ENCODE peak calls at places on chromosomes 13 and 19, in seven cellular contexts. U, H, J, N, S, E and X are unnamed samples.

GRCh38 chr13:79782541-79783216 is 301.7 kb downstream of the NDFIP2 start:
- DNase-seq in U (no peak), H (no peak), J (peak), N (no peak), S (peak), E (no peak), X (peak)

GRCh38 chr13:114109646-114110045 is 22.8 kb downstream of the RASA3 start:
- DNase-seq in U (no peak), H (no peak), J (no peak), N (no peak), S (peak), E (no peak), X (no peak)

GRCh38 chr13:75550159-75550567 is 572 bp downstream of the UCHL3 start:
- DNase-seq in U (peak), H (no peak), J (no peak), N (peak), S (peak), E (peak), X (peak)

GRCh38 chr19:47699360-47699917 is 13.8 kb upstream of the EHD2 start:
- DNase-seq in U (peak), H (no peak), J (no peak), N (no peak), S (peak), E (peak), X (peak)

GRCh38 chr19:29268721-29269483 is 56.0 kb upstream of the UQCRFS1 start:
- DNase-seq in U (no peak), H (no peak), J (no peak), N (no peak), S (no peak), E (no peak), X (no peak)

GRCh38 chr13:37418490-37418889 is 180.1 kb downstream of the POSTN start:
- DNase-seq in U (no peak), H (no peak), J (no peak), N (no peak), S (no peak), E (no peak), X (no peak)

GRCh38 chr13:29449726-29450125 is 145.8 kb downstream of the SLC7A1 start:
- DNase-seq in U (no peak), H (no peak), J (no peak), N (no peak), S (no peak), E (no peak), X (no peak)

GRCh38 chr19:38683393-38684077 is 36.1 kb downstream of the ACTN4 start:
- DNase-seq in U (peak), H (no peak), J (peak), N (peak), S (no peak), E (peak), X (peak)

GRCh38 chr19:52991484-52991883 is 22.2 kb upstream of the ERVV-1 start:
- DNase-seq in U (no peak), H (no peak), J (no peak), N (no peak), S (no peak), E (peak), X (no peak)

GRCh38 chr19:16628183-16628983 is at the start of gene MED26:
- DNase-seq in U (peak), H (peak), J (peak), N (peak), S (peak), E (peak), X (peak)

GRCh38 chr13:50167967-50168366 is 152.7 kb downstream of the KCNRG start:
- DNase-seq in U (no peak), H (no peak), J (no peak), N (no peak), S (no peak), E (no peak), X (no peak)

GRCh38 chr13:85601526-85601925 is 197.7 kb downstream of the SLITRK6 start:
- DNase-seq in U (no peak), H (no peak), J (no peak), N (no peak), S (no peak), E (no peak), X (no peak)

GRCh38 chr13:41457589-41458186 is 338 bp downstream of the RGCC start:
- DNase-seq in U (peak), H (no peak), J (no peak), N (no peak), S (peak), E (no peak), X (no peak)

GRCh38 chr19:56840452-56841193 is at the start of the genes PEG3 and ZIM2:
- DNase-seq in U (no peak), H (no peak), J (no peak), N (no peak), S (peak), E (no peak), X (peak)

GRCh38 chr13:102721800-102722231 is 27.0 kb upstream of the METTL21C start:
- DNase-seq in U (no peak), H (no peak), J (no peak), N (no peak), S (no peak), E (no peak), X (no peak)

GRCh38 chr13:111908391-111908790 is 158.6 kb upstream of the SOX1 start:
- DNase-seq in U (no peak), H (no peak), J (no peak), N (no peak), S (no peak), E (no peak), X (no peak)

GRCh38 chr19:18282788-18283141 is 1.3 kb upstream of the JUND start:
- DNase-seq in U (peak), H (no peak), J (no peak), N (no peak), S (no peak), E (no peak), X (peak)
- TF ChIP-seq JUND in U (no peak), H (no peak), J (no peak), N (no peak), S (no peak), E (no peak), X (no peak)

GRCh38 chr13:110447058-110447511 is 114.4 kb downstream of the RAB20 start:
- DNase-seq in U (no peak), H (peak), J (no peak), N (no peak), S (no peak), E (peak), X (peak)
- TF ChIP-seq JUND in U (no peak), H (no peak), J (no peak), N (no peak), S (no peak), E (no peak), X (no peak)

GRCh38 chr13:43136940-43137574 is 113.7 kb downstream of the DNAJC15 start:
- DNase-seq in U (no peak), H (no peak), J (no peak), N (no peak), S (peak), E (no peak), X (peak)
- TF ChIP-seq JUND in U (no peak), H (no peak), J (no peak), N (no peak), S (no peak), E (no peak), X (no peak)

GRCh38 chr19:8512991-8513686 is 828 bp downstream of the ZNF414 start:
- DNase-seq in U (no peak), H (no peak), J (no peak), N (no peak), S (no peak), E (no peak), X (no peak)
- TF ChIP-seq JUND in U (no peak), H (no peak), J (no peak), N (no peak), S (no peak), E (no peak), X (no peak)

DNA sequence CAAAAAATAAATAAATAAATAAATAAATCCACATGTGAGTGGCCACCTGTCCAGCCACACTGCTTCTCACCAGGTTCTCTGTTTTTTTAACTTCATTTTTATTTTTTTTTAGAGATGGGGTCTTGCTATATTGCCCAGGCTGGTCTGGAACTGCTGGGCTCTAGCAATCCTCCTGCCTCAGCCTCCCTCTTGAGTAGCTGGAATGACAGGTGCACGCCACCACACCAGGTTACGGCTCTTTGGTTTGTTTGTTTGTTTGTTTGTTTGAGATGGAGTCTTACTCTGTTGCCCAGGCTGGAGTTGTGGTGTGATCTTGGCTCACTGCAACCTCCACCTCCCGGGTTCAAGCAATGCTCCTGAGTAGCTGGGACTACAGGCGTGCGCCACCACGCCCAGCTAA is 94.5 kb upstream of the CACNA1A start:
- DNase-seq in U (no peak), H (no peak), J (no peak), N (no peak), S (no peak), E (no peak), X (no peak)
- TF ChIP-seq JUND in U (no peak), H (no peak), J (no peak), N (no peak), S (no peak), E (no peak), X (no peak)

DNA sequence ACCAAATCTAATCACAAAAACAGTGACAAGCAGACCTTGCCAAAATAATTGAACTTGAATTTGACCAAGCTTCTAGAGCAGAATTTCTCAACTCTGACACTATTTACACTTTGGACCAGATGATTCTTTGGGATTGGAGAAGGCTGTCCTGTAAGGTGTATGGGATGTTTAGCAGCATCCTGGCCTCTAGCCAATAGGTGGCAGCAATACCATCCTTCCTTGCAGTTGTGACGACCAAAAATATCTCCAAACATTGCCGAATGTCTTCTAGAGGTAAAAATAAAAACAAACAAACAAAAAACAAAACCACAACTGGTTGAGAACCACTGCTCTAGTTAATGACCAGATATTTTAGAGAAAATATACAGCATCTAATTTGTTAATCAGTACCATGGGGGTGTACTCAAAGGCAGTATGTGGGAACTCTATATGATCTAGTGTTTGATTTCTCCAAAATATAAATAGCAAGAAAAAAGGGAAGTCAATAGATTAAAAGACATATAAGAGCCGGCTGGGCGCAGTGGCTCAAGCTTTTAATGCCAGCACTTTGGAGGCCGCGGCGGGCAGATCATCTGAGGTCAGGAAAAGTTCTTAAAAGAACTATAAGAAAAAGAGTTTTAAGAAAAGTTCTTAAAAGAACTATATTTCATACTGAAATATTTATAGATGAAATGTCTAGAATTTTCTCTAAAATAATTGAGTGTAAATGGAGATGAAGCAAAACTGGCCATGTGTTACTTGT is 60.9 kb upstream of the ZNF527 start:
- DNase-seq in U (no peak), H (no peak), J (no peak), N (no peak), S (peak), E (peak), X (no peak)
- TF ChIP-seq JUND in U (no peak), H (no peak), J (no peak), N (no peak), S (no peak), E (no peak), X (no peak)

GRCh38 chr19:33039108-33039599 is 25.5 kb downstream of the RHPN2 start:
- DNase-seq in U (no peak), H (no peak), J (no peak), N (no peak), S (no peak), E (no peak), X (peak)

GRCh38 chr19:33035461-33035860 is 29.2 kb downstream of the RHPN2 start:
- DNase-seq in U (no peak), H (no peak), J (no peak), N (no peak), S (no peak), E (no peak), X (no peak)

GRCh38 chr19:33039815-33040214 is 24.9 kb downstream of the RHPN2 start:
- DNase-seq in U (no peak), H (no peak), J (no peak), N (no peak), S (no peak), E (no peak), X (no peak)

GRCh38 chr19:33040994-33041827 is 23.5 kb downstream of the RHPN2 start:
- DNase-seq in U (no peak), H (peak), J (no peak), N (peak), S (no peak), E (peak), X (peak)
- TF ChIP-seq JUND in U (no peak), H (no peak), J (no peak), N (peak), S (no peak), E (no peak), X (no peak)